ENCODE peak calls at places on chromosomes 2 and 18, in six cellular contexts. H, N, R, P, E and U are unnamed samples.

GRCh38 chr2:18614042-18614441 is 24.7 kb upstream of the NT5C1B start:
- DNase-seq in H (no peak), N (no peak), R (no peak), P (no peak), E (no peak), U (no peak)

GRCh38 chr2:197116306-197116879 is 189.9 kb upstream of the PGAP1 start:
- DNase-seq in H (no peak), N (no peak), R (no peak), P (no peak), E (no peak), U (no peak)

GRCh38 chr2:203059567-203059966 is 44.9 kb downstream of the NBEAL1 start:
- DNase-seq in H (no peak), N (no peak), R (no peak), P (no peak), E (no peak), U (no peak)

GRCh38 chr2:150508497-150509137 is 21.1 kb upstream of the RND3 start:
- DNase-seq in H (no peak), N (no peak), R (no peak), P (no peak), E (no peak), U (no peak)

GRCh38 chr18:2889761-2890192 is 43.0 kb downstream of the EMILIN2 start:
- DNase-seq in H (peak; percentile 87), N (peak; percentile 13), R (no peak), P (no peak), E (peak; percentile 33), U (no peak)

GRCh38 chr2:174771631-174772491 is 7.6 kb upstream of the CHRNA1 start:
- DNase-seq in H (peak; percentile 59), N (peak; percentile 90), R (peak; percentile 77), P (peak; percentile 44), E (peak; percentile 64), U (peak; percentile 80)

GRCh38 chr18:45879681-45880655 is 54.5 kb downstream of the SIGLEC15 start:
- DNase-seq in H (peak; percentile 90), N (peak; percentile 91), R (peak; percentile 80), P (peak; percentile 23), E (peak; percentile 34), U (peak; percentile 13)

GRCh38 chr2:84866121-84866520 is 14.8 kb downstream of the TRABD2A start:
- DNase-seq in H (no peak), N (no peak), R (no peak), P (no peak), E (no peak), U (no peak)

GRCh38 chr2:178257127-178257526 is 62.8 kb downstream of the OSBPL6 start:
- DNase-seq in H (no peak), N (no peak), R (no peak), P (no peak), E (no peak), U (no peak)

GRCh38 chr2:26043862-26044736 is 10.2 kb downstream of the RAB10 start:
- DNase-seq in H (peak; percentile 69), N (no peak), R (peak; percentile 75), P (no peak), E (peak; percentile 54), U (no peak)

GRCh38 chr18:36850527-36851201 is 21.7 kb downstream of the KIAA1328 start:
- DNase-seq in H (peak; percentile 93), N (no peak), R (no peak), P (peak; percentile 4), E (peak; percentile 13), U (no peak)

GRCh38 chr2:162840598-162841246 is 2.2 kb upstream of the KCNH7 start:
- DNase-seq in H (peak; percentile 67), N (no peak), R (no peak), P (peak; percentile 18), E (peak; percentile 70), U (no peak)

GRCh38 chr2:8984855-8985254 is 18.6 kb downstream of the MBOAT2 start:
- DNase-seq in H (peak; percentile 43), N (no peak), R (no peak), P (no peak), E (no peak), U (no peak)

GRCh38 chr2:3453196-3453845 is 66.0 kb downstream of the ADI1 start:
- DNase-seq in H (no peak), N (peak; percentile 74), R (no peak), P (no peak), E (no peak), U (no peak)

GRCh38 chr2:230713331-230714121 is 884 bp downstream of the CAB39 start:
- DNase-seq in H (peak; percentile 90), N (peak; percentile 87), R (peak; percentile 68), P (no peak), E (peak; percentile 46), U (peak; percentile 42)
- TF ChIP-seq POLR2A in H (peak; percentile 51), N (no peak), R (peak; percentile 17), P (no peak), E (no peak), U (no peak)

GRCh38 chr2:119366649-119367471 is at the start of the genes C2orf76 and DBI:
- DNase-seq in H (peak; percentile 97), N (peak; percentile 98), R (peak; percentile 98), P (peak; percentile 89), E (peak; percentile 95), U (peak; percentile 93)
- TF ChIP-seq POLR2A in H (peak; percentile 88), N (no peak), R (peak; percentile 95), P (peak; percentile 78), E (peak; percentile 87), U (peak; percentile 80)

GRCh38 chr2:64934530-64934929 is 54.7 kb upstream of the SLC1A4 start:
- DNase-seq in H (no peak), N (no peak), R (no peak), P (no peak), E (no peak), U (no peak)

GRCh38 chr2:64939332-64939917 is 49.8 kb upstream of the SLC1A4 start:
- DNase-seq in H (no peak), N (no peak), R (no peak), P (no peak), E (no peak), U (no peak)

GRCh38 chr2:64938607-64939285 is 50.5 kb upstream of the SLC1A4 start:
- DNase-seq in H (no peak), N (no peak), R (no peak), P (no peak), E (no peak), U (no peak)

GRCh38 chr2:64936809-64937208 is 52.4 kb upstream of the SLC1A4 start:
- DNase-seq in H (no peak), N (no peak), R (no peak), P (no peak), E (no peak), U (no peak)

DNA sequence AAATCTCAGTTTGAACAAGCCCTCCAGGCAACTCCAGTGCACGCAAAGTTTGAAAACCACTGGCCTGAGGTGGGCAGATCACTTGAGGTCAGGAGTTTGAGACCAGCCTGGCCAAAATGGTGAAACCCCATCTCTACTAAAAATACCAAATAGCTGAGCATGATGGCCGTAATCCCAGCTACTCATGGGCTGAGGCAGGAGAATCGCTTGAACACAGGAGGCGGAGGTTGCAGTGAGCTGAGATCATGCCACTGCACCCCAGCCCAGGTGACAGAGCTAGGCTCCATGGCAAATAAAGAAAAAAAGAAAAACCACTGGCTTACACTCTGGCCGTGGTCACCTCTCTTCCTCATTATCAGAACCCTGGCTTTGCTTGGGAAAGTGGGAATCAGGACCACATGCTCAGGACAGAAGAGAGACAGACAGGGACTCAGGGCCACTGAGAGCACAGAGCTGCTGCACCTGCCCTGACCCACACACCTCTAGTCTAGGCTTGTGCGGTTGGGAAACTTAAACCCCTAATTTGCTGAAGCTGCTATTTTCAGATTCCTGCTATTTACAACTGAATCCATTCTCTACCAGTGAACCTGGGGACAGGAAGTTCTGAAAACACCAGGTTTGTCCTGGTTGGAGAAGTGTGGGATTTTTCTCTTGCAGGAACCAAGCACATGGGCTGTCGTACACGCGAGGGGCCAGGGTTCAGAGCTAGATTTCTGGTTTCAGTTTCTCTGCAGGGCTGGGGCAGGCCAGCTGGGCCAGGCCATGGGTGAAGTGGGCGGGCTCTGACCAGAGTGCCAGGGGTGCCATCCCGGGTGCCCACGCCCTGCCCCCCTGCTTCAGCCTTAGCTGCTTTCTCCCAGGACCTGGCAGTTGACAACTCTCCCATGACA is 51.6 kb upstream of the SLC1A4 start:
- DNase-seq in H (no peak), N (peak; percentile 88), R (peak; percentile 91), P (no peak), E (no peak), U (no peak)
- TF ChIP-seq POLR2A in H (no peak), N (no peak), R (no peak), P (no peak), E (no peak), U (no peak)

GRCh38 chr2:190964170-190964795 is 49.7 kb downstream of the STAT1 start:
- DNase-seq in H (no peak), N (no peak), R (no peak), P (no peak), E (no peak), U (no peak)
- TF ChIP-seq POLR2A in H (no peak), N (no peak), R (no peak), P (no peak), E (no peak), U (no peak)

DNA sequence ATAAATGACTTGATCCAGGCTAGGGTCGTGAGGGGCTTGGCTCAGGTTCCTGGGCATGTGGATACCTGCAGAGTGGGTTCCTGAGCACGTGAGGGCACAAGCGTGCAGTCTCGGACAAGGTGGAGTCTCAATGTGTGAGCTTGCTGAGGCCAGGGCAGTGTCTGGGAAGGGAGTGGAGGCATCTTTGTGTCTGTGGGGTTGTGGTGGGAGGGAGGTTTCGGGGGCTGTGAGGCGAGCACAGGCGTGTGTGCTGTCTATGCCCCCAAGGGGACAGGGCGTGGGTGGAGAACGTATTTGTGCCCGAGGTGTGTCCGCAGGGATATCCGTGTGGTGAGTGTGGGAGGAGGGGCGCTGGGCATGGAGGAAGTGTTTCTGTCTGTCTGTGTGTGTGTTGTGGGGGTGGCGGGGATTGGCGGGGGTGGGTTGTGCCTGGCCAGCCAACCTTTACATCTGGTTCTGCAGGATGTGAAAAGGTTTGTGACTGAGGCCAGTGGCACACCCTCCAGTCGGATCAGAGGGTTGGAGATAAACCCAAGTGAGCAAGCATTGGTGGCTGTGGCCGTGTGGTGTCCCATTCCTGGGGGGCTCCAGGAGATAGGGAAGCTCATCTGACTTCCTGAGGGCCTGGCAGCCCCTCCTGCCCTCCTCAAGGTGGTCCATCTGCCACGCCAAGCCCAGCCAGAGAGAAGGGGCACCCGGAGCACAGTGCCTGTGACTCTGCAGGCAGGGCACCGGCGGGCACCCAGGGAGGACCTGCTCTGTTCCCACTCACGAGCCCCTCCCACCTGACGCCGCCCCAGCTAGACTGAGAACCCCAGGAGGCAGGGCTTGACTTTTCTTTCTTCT is 57.1 kb downstream of the ZFP36L2 start:
- DNase-seq in H (peak; percentile 62), N (no peak), R (no peak), P (no peak), E (no peak), U (no peak)
- TF ChIP-seq POLR2A in H (peak; percentile 40), N (no peak), R (no peak), P (no peak), E (no peak), U (no peak)

DNA sequence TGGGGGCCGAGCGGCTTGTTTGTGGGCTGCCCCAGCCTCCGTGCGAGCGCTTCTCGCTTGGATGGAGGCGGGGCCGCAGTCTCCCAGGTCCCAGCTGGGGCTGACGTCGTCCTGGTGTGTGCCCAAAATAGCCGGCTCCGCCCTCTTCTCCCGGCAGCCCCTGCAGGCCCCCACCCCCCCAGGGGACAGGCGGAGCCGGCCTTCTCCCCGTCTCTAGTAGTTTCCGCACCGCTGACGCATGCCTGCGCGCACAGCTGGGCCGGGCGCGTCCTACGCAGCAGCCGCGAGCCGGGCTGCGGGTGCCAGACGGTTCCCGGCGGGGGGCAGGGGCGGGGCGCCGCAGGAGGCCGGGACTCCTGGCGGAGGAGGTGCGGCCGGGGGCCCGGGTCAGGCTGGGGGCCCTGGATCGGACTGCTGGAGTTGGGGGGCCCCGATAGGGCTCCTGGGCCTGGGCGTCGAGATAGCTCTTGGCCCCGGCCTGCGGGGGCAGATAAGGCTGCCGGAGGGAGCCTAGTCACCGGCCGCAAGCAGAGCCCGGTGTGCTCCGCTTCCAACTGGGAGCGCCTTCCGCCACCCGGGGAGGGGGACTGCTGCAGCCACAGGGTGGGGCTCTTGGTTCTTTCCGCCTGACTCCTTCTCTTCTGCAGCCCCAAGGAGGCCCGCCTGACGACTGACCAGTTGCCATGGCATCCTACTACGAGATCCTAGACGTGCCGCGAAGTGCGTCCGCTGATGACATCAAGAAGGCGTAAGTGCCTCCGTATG is at the start of gene DNAJB2:
- DNase-seq in H (peak; percentile 100), N (peak; percentile 100), R (peak; percentile 99), P (peak; percentile 94), E (peak; percentile 93), U (peak; percentile 95)
- TF ChIP-seq POLR2A in H (peak; percentile 77), N (no peak), R (peak; percentile 96), P (no peak), E (peak; percentile 52), U (peak; percentile 78)